ENCODE peak calls at places on chromosomes 12 and 14, in ten cellular contexts. One of them, this sample, is unnamed.
A peak's percentile ranks its signal among the peaks of the same experiment; 100 is the strongest.

GRCh38 chr12:53241623-53242412 is 9.8 kb upstream of the RARG start:
- DNase-seq in astrocyte of the cerebellum: no peak
- DNase-seq in OCI-LY7: no peak
- DNase-seq in WERI-Rb-1: peak; percentile 98
- DNase-seq in neural progenitor cell: peak; percentile 74
- DNase-seq in SK-N-SH: no peak
- DNase-seq in mammary epithelial cell: no peak
- DNase-seq in left lung: peak; percentile 49
- DNase-seq in uterus: no peak
- DNase-seq in fibroblast of mammary gland: no peak
- DNase-seq in this sample: no peak

GRCh38 chr14:23469906-23470403 is 452 bp downstream of the NGDN start:
- DNase-seq in astrocyte of the cerebellum: no peak
- DNase-seq in OCI-LY7: no peak
- DNase-seq in WERI-Rb-1: no peak
- DNase-seq in neural progenitor cell: no peak
- DNase-seq in SK-N-SH: no peak
- DNase-seq in mammary epithelial cell: no peak
- DNase-seq in left lung: no peak
- DNase-seq in uterus: no peak
- DNase-seq in fibroblast of mammary gland: peak; percentile 1
- DNase-seq in this sample: no peak

GRCh38 chr14:90301580-90302181 is 30.1 kb downstream of the NRDE2 start:
- DNase-seq in astrocyte of the cerebellum: peak; percentile 55
- DNase-seq in OCI-LY7: peak; percentile 26
- DNase-seq in WERI-Rb-1: no peak
- DNase-seq in neural progenitor cell: peak; percentile 15
- DNase-seq in SK-N-SH: peak; percentile 51
- DNase-seq in mammary epithelial cell: peak; percentile 25
- DNase-seq in left lung: no peak
- DNase-seq in uterus: no peak
- DNase-seq in fibroblast of mammary gland: peak; percentile 77
- DNase-seq in this sample: no peak

GRCh38 chr14:38405851-38406630 is 150.1 kb upstream of the CLEC14A start:
- DNase-seq in astrocyte of the cerebellum: no peak
- DNase-seq in OCI-LY7: no peak
- DNase-seq in WERI-Rb-1: no peak
- DNase-seq in neural progenitor cell: peak; percentile 60
- DNase-seq in SK-N-SH: no peak
- DNase-seq in mammary epithelial cell: no peak
- DNase-seq in left lung: no peak
- DNase-seq in uterus: no peak
- DNase-seq in fibroblast of mammary gland: peak; percentile 49
- DNase-seq in this sample: no peak

GRCh38 chr14:30296956-30297405 is 262.0 kb upstream of the G2E3 start:
- DNase-seq in astrocyte of the cerebellum: no peak
- DNase-seq in OCI-LY7: no peak
- DNase-seq in WERI-Rb-1: no peak
- DNase-seq in neural progenitor cell: no peak
- DNase-seq in SK-N-SH: no peak
- DNase-seq in mammary epithelial cell: no peak
- DNase-seq in left lung: no peak
- DNase-seq in uterus: no peak
- DNase-seq in fibroblast of mammary gland: no peak
- DNase-seq in this sample: no peak

GRCh38 chr12:14567311-14568195 is at the start of gene PLBD1:
- DNase-seq in astrocyte of the cerebellum: no peak
- DNase-seq in OCI-LY7: peak; percentile 46
- DNase-seq in WERI-Rb-1: no peak
- DNase-seq in neural progenitor cell: peak; percentile 73
- DNase-seq in SK-N-SH: peak; percentile 57
- DNase-seq in mammary epithelial cell: peak; percentile 27
- DNase-seq in left lung: peak; percentile 95
- DNase-seq in uterus: peak; percentile 48
- DNase-seq in fibroblast of mammary gland: peak; percentile 50
- DNase-seq in this sample: peak; percentile 87

GRCh38 chr12:130286041-130286440 is 51.6 kb upstream of the PIWIL1 start:
- DNase-seq in astrocyte of the cerebellum: no peak
- DNase-seq in OCI-LY7: no peak
- DNase-seq in WERI-Rb-1: peak; percentile 83
- DNase-seq in neural progenitor cell: peak; percentile 43
- DNase-seq in SK-N-SH: peak; percentile 48
- DNase-seq in mammary epithelial cell: no peak
- DNase-seq in left lung: no peak
- DNase-seq in uterus: no peak
- DNase-seq in fibroblast of mammary gland: no peak
- DNase-seq in this sample: no peak

GRCh38 chr12:96636895-96637294 is 147.5 kb downstream of the CFAP54 start:
- DNase-seq in astrocyte of the cerebellum: no peak
- DNase-seq in OCI-LY7: no peak
- DNase-seq in WERI-Rb-1: no peak
- DNase-seq in neural progenitor cell: no peak
- DNase-seq in SK-N-SH: no peak
- DNase-seq in mammary epithelial cell: no peak
- DNase-seq in left lung: no peak
- DNase-seq in uterus: no peak
- DNase-seq in fibroblast of mammary gland: no peak
- DNase-seq in this sample: no peak

GRCh38 chr12:100528044-100528443 is 45.4 kb upstream of the GAS2L3 start:
- DNase-seq in astrocyte of the cerebellum: no peak
- DNase-seq in OCI-LY7: no peak
- DNase-seq in WERI-Rb-1: no peak
- DNase-seq in neural progenitor cell: no peak
- DNase-seq in SK-N-SH: no peak
- DNase-seq in mammary epithelial cell: no peak
- DNase-seq in left lung: no peak
- DNase-seq in uterus: no peak
- DNase-seq in fibroblast of mammary gland: no peak
- DNase-seq in this sample: no peak

GRCh38 chr14:97943619-97944018 is 1146.4 kb downstream of the VRK1 start:
- DNase-seq in astrocyte of the cerebellum: no peak
- DNase-seq in OCI-LY7: no peak
- DNase-seq in WERI-Rb-1: no peak
- DNase-seq in neural progenitor cell: no peak
- DNase-seq in SK-N-SH: no peak
- DNase-seq in mammary epithelial cell: no peak
- DNase-seq in left lung: no peak
- DNase-seq in uterus: no peak
- DNase-seq in fibroblast of mammary gland: no peak
- DNase-seq in this sample: no peak

GRCh38 chr14:55073856-55074255 is 22.4 kb downstream of the MAPK1IP1L start:
- DNase-seq in astrocyte of the cerebellum: peak; percentile 86
- DNase-seq in OCI-LY7: no peak
- DNase-seq in WERI-Rb-1: no peak
- DNase-seq in neural progenitor cell: no peak
- DNase-seq in SK-N-SH: no peak
- DNase-seq in mammary epithelial cell: peak; percentile 49
- DNase-seq in left lung: no peak
- DNase-seq in uterus: no peak
- DNase-seq in fibroblast of mammary gland: peak; percentile 56
- DNase-seq in this sample: no peak

GRCh38 chr12:16329594-16329993 is 17.9 kb upstream of the MGST1 start:
- DNase-seq in astrocyte of the cerebellum: no peak
- DNase-seq in OCI-LY7: no peak
- DNase-seq in WERI-Rb-1: no peak
- DNase-seq in neural progenitor cell: no peak
- DNase-seq in SK-N-SH: no peak
- DNase-seq in mammary epithelial cell: no peak
- DNase-seq in left lung: no peak
- DNase-seq in uterus: no peak
- DNase-seq in fibroblast of mammary gland: no peak
- DNase-seq in this sample: no peak

GRCh38 chr12:128449146-128449894 is 182.3 kb downstream of the TMEM132C start:
- DNase-seq in astrocyte of the cerebellum: no peak
- DNase-seq in OCI-LY7: no peak
- DNase-seq in WERI-Rb-1: no peak
- DNase-seq in neural progenitor cell: no peak
- DNase-seq in SK-N-SH: peak; percentile 27
- DNase-seq in mammary epithelial cell: peak; percentile 5
- DNase-seq in left lung: no peak
- DNase-seq in uterus: no peak
- DNase-seq in fibroblast of mammary gland: no peak
- DNase-seq in this sample: no peak

GRCh38 chr14:89349196-89350008 is 67.6 kb downstream of the FOXN3 start:
- DNase-seq in astrocyte of the cerebellum: peak; percentile 28
- DNase-seq in OCI-LY7: peak; percentile 80
- DNase-seq in WERI-Rb-1: peak; percentile 22
- DNase-seq in neural progenitor cell: peak; percentile 90
- DNase-seq in SK-N-SH: peak; percentile 64
- DNase-seq in mammary epithelial cell: no peak
- DNase-seq in left lung: no peak
- DNase-seq in uterus: peak; percentile 60
- DNase-seq in fibroblast of mammary gland: no peak
- DNase-seq in this sample: no peak

GRCh38 chr14:68981124-68981523 is 2.0 kb upstream of the ACTN1 start:
- DNase-seq in astrocyte of the cerebellum: no peak
- DNase-seq in OCI-LY7: no peak
- DNase-seq in WERI-Rb-1: no peak
- DNase-seq in neural progenitor cell: no peak
- DNase-seq in SK-N-SH: no peak
- DNase-seq in mammary epithelial cell: no peak
- DNase-seq in left lung: no peak
- DNase-seq in uterus: no peak
- DNase-seq in fibroblast of mammary gland: no peak
- DNase-seq in this sample: no peak

GRCh38 chr12:113161415-113162016 is 12.0 kb downstream of the CFAP73 start:
- DNase-seq in astrocyte of the cerebellum: no peak
- DNase-seq in OCI-LY7: peak; percentile 99
- DNase-seq in WERI-Rb-1: peak; percentile 97
- DNase-seq in neural progenitor cell: peak; percentile 99
- DNase-seq in SK-N-SH: peak; percentile 95
- DNase-seq in mammary epithelial cell: no peak
- DNase-seq in left lung: no peak
- DNase-seq in uterus: no peak
- DNase-seq in fibroblast of mammary gland: no peak
- DNase-seq in this sample: no peak
- H3K4me3 ChIP-seq in astrocyte of the cerebellum: no peak overlapping the region
- H3K4me3 ChIP-seq in OCI-LY7: peak overlapping the region; percentile 48
- H3K4me3 ChIP-seq in WERI-Rb-1: no peak overlapping the region
- H3K4me3 ChIP-seq in neural progenitor cell: peak overlapping the region; percentile 30
- H3K4me3 ChIP-seq in SK-N-SH: no peak overlapping the region
- H3K4me3 ChIP-seq in mammary epithelial cell: no peak overlapping the region
- H3K4me3 ChIP-seq in left lung: no peak overlapping the region
- H3K4me3 ChIP-seq in uterus: no peak overlapping the region
- H3K4me3 ChIP-seq in fibroblast of mammary gland: no peak overlapping the region
- H3K4me3 ChIP-seq in this sample: no peak overlapping the region

DNA sequence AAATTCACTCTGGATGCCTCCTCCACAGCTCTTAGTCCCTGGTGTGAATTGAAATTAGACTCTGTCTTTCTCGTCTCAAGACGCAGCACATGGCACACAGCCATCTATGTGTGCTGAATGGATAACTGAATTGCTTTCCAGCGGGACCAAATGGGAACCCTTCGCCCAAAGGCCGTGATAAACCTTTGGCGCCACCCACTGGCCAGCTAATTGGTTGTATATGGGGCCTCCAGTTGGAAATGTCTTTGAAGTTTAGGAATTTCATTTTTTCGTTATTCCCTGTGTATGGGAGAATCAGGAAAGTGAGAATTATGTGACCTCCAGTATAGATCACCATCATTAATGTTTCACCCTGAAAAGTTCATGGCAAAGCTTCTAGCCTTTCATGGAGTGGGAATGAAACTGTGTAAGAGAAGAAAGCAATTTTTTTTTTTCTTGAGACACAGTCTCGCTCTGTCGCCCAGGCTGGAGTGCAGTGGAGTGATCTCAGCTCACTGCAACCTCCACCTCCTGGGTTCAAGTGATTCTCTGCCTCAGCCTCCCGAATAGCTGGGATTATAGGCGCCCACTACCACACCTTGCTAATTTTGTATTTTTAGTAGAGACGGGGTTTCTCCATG is 9.8 kb upstream of the HSP90AA1 start:
- DNase-seq in astrocyte of the cerebellum: peak; percentile 57
- DNase-seq in OCI-LY7: peak; percentile 74
- DNase-seq in WERI-Rb-1: peak; percentile 81
- DNase-seq in neural progenitor cell: peak; percentile 88
- DNase-seq in SK-N-SH: peak; percentile 80
- DNase-seq in mammary epithelial cell: peak; percentile 55
- DNase-seq in left lung: peak; percentile 91
- DNase-seq in uterus: peak; percentile 88
- DNase-seq in fibroblast of mammary gland: peak; percentile 84
- DNase-seq in this sample: peak; percentile 87
- TF ChIP-seq CTCF in astrocyte of the cerebellum: peak; percentile 84
- TF ChIP-seq CTCF in OCI-LY7: peak; percentile 98
- TF ChIP-seq CTCF in WERI-Rb-1: peak; percentile 70
- TF ChIP-seq CTCF in neural progenitor cell: peak; percentile 92
- TF ChIP-seq CTCF in SK-N-SH: peak; percentile 91
- TF ChIP-seq CTCF in mammary epithelial cell: peak; percentile 85
- TF ChIP-seq CTCF in left lung: peak; percentile 71
- TF ChIP-seq CTCF in uterus: peak; percentile 78
- TF ChIP-seq CTCF in fibroblast of mammary gland: peak; percentile 87
- TF ChIP-seq CTCF in this sample: peak; percentile 90

GRCh38 chr14:49623387-49623786 is 2.8 kb downstream of the MGAT2 start:
- DNase-seq in astrocyte of the cerebellum: no peak
- DNase-seq in OCI-LY7: no peak
- DNase-seq in WERI-Rb-1: no peak
- DNase-seq in neural progenitor cell: no peak
- DNase-seq in SK-N-SH: no peak
- DNase-seq in mammary epithelial cell: no peak
- DNase-seq in left lung: no peak
- DNase-seq in uterus: no peak
- DNase-seq in fibroblast of mammary gland: no peak
- DNase-seq in this sample: no peak
- H3K4me3 ChIP-seq in astrocyte of the cerebellum: no peak overlapping the region
- H3K4me3 ChIP-seq in OCI-LY7: peak overlapping the region; percentile 88
- H3K4me3 ChIP-seq in WERI-Rb-1: no peak overlapping the region
- H3K4me3 ChIP-seq in neural progenitor cell: no peak overlapping the region
- H3K4me3 ChIP-seq in SK-N-SH: peak overlapping the region; percentile 96
- H3K4me3 ChIP-seq in mammary epithelial cell: peak overlapping the region; percentile 26
- H3K4me3 ChIP-seq in left lung: peak overlapping the region; percentile 95
- H3K4me3 ChIP-seq in uterus: no peak overlapping the region
- H3K4me3 ChIP-seq in fibroblast of mammary gland: peak overlapping the region; percentile 97
- H3K4me3 ChIP-seq in this sample: no peak overlapping the region

GRCh38 chr12:122121341-122122192 is 43.0 kb downstream of the MLXIP start:
- DNase-seq in astrocyte of the cerebellum: no peak
- DNase-seq in OCI-LY7: no peak
- DNase-seq in WERI-Rb-1: no peak
- DNase-seq in neural progenitor cell: peak; percentile 0
- DNase-seq in SK-N-SH: no peak
- DNase-seq in mammary epithelial cell: no peak
- DNase-seq in left lung: peak; percentile 58
- DNase-seq in uterus: no peak
- DNase-seq in fibroblast of mammary gland: no peak
- DNase-seq in this sample: peak; percentile 39

GRCh38 chr12:122117979-122118378 is 39.4 kb downstream of the MLXIP start:
- DNase-seq in astrocyte of the cerebellum: no peak
- DNase-seq in OCI-LY7: no peak
- DNase-seq in WERI-Rb-1: no peak
- DNase-seq in neural progenitor cell: no peak
- DNase-seq in SK-N-SH: no peak
- DNase-seq in mammary epithelial cell: no peak
- DNase-seq in left lung: no peak
- DNase-seq in uterus: no peak
- DNase-seq in fibroblast of mammary gland: peak; percentile 52
- DNase-seq in this sample: no peak

GRCh38 chr12:122111070-122111750 is 32.7 kb downstream of the MLXIP start:
- DNase-seq in astrocyte of the cerebellum: no peak
- DNase-seq in OCI-LY7: no peak
- DNase-seq in WERI-Rb-1: no peak
- DNase-seq in neural progenitor cell: no peak
- DNase-seq in SK-N-SH: no peak
- DNase-seq in mammary epithelial cell: peak; percentile 86
- DNase-seq in left lung: no peak
- DNase-seq in uterus: no peak
- DNase-seq in fibroblast of mammary gland: no peak
- DNase-seq in this sample: no peak

GRCh38 chr12:122116707-122117535 is 38.4 kb downstream of the MLXIP start:
- DNase-seq in astrocyte of the cerebellum: no peak
- DNase-seq in OCI-LY7: no peak
- DNase-seq in WERI-Rb-1: no peak
- DNase-seq in neural progenitor cell: no peak
- DNase-seq in SK-N-SH: no peak
- DNase-seq in mammary epithelial cell: no peak
- DNase-seq in left lung: peak; percentile 59
- DNase-seq in uterus: no peak
- DNase-seq in fibroblast of mammary gland: no peak
- DNase-seq in this sample: peak; percentile 39
- TF ChIP-seq CTCF in astrocyte of the cerebellum: peak; percentile 17
- TF ChIP-seq CTCF in OCI-LY7: no peak
- TF ChIP-seq CTCF in WERI-Rb-1: peak; percentile 60
- TF ChIP-seq CTCF in neural progenitor cell: no peak
- TF ChIP-seq CTCF in SK-N-SH: peak; percentile 8
- TF ChIP-seq CTCF in mammary epithelial cell: peak; percentile 27
- TF ChIP-seq CTCF in left lung: no peak
- TF ChIP-seq CTCF in uterus: no peak
- TF ChIP-seq CTCF in fibroblast of mammary gland: no peak
- TF ChIP-seq CTCF in this sample: no peak